ENCODE peak calls at places on chromosome 21, in eight cellular contexts. C, D, Q, X, G, H, Z and W are unnamed samples.
A peak's percentile ranks its signal among the peaks of the same experiment; 100 is the strongest.

GRCh38 chr21:40841524-40842196 is 5.3 kb downstream of the DSCAM start:
- DNase-seq in H (no peak), C (peak; percentile 6), G (no peak), Z (peak; percentile 67), X (peak; percentile 12), Q (no peak), D (peak; percentile 42), W (no peak)

GRCh38 chr21:44984428-44984791 is 44.6 kb downstream of the SLX9 start:
- DNase-seq in C (peak; percentile 28), X (no peak), Q (no peak), D (no peak), H (no peak), Z (no peak), G (no peak), W (peak; percentile 58)

GRCh38 chr21:21025742-21026141 is 27.5 kb downstream of the NCAM2 start:
- DNase-seq in Q (no peak), G (no peak), Z (no peak), H (no peak), C (no peak), X (no peak), D (no peak), W (no peak)

GRCh38 chr21:32056791-32057190 is 184.0 kb downstream of the HUNK start:
- DNase-seq in Z (no peak), H (no peak), Q (no peak), X (no peak), D (no peak), G (no peak), C (no peak), W (no peak)

GRCh38 chr21:36707763-36708511 is 9.0 kb downstream of the SIM2 start:
- DNase-seq in H (no peak), Q (no peak), X (no peak), D (no peak), C (no peak), Z (no peak), G (peak; percentile 70), W (peak; percentile 50)

GRCh38 chr21:44982558-44983244 is 42.9 kb downstream of the SLX9 start:
- DNase-seq in H (no peak), Q (no peak), Z (peak; percentile 73), G (no peak), X (no peak), C (peak; percentile 80), D (peak; percentile 24), W (peak; percentile 61)

GRCh38 chr21:45158491-45159423 is 84.4 kb downstream of the ADARB1 start:
- DNase-seq in X (no peak), C (no peak), Z (no peak), G (no peak), D (no peak), H (no peak), Q (no peak), W (no peak)

GRCh38 chr21:31479714-31480113 is 135.7 kb upstream of the TIAM1 start:
- DNase-seq in Z (no peak), D (no peak), G (no peak), X (no peak), Q (no peak), H (no peak), C (no peak), W (no peak)

GRCh38 chr21:20647603-20648002 is 350.6 kb upstream of the NCAM2 start:
- DNase-seq in Z (no peak), X (no peak), C (no peak), Q (no peak), G (no peak), H (no peak), D (no peak), W (no peak)

GRCh38 chr21:40732998-40733397 is 114.0 kb downstream of the DSCAM start:
- DNase-seq in H (no peak), G (no peak), Q (no peak), Z (no peak), C (no peak), D (no peak), X (no peak), W (no peak)

GRCh38 chr21:45142469-45142868 is 68.1 kb downstream of the ADARB1 start:
- DNase-seq in X (no peak), C (no peak), D (no peak), Z (no peak), H (peak; percentile 60), Q (no peak), G (no peak), W (peak; percentile 71)

GRCh38 chr21:32519945-32520884 is 65.1 kb downstream of the TCP10L start:
- DNase-seq in D (no peak), X (no peak), C (no peak), Q (no peak), Z (no peak), G (no peak), H (no peak), W (no peak)

GRCh38 chr21:28605138-28605537 is 387.5 kb downstream of the LTN1 start:
- DNase-seq in G (no peak), Q (no peak), H (no peak), Z (no peak), D (no peak), X (no peak), C (no peak), W (no peak)

GRCh38 chr21:30233636-30234035 is 17.7 kb upstream of the CLDN8 start:
- DNase-seq in D (no peak), X (no peak), C (no peak), G (no peak), Z (no peak), H (no peak), Q (no peak), W (no peak)

DNA sequence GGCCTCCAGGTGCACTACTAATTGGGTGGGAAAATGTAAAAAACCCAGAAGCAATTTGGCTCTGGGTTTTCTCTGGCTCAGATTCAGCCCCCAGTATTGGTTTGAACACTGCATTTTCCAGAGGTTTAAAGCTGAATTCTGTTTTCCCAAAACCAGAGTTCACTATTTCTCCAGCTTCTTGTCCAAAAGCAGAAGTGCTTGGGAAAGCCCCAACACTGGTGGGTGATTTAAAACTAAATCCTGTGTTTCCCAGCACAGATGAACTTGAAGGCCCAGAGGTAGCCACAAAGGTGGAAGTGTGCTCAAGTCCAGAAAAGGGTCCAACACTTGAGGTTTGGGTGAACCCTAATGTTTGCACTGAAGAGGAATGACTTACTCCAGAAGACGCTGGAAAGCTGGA is 689 bp downstream of the MCM3AP start:
- DNase-seq in H (no peak), Z (no peak), X (no peak), C (no peak), G (no peak), D (no peak), Q (no peak), W (no peak)
- H3K4me3 ChIP-seq in H (no peak overlapping the region), Z (no peak overlapping the region), X (no peak overlapping the region), C (peak overlapping the region; percentile 2), G (peak overlapping the region; percentile 94), D (peak overlapping the region; percentile 98), Q (peak overlapping the region; percentile 97), W (no peak overlapping the region)

GRCh38 chr21:22993144-22993543 is 1994.9 kb downstream of the NCAM2 start:
- DNase-seq in D (no peak), C (no peak), G (no peak), X (no peak), H (no peak), Q (no peak), Z (no peak), W (no peak)

GRCh38 chr21:22993822-22994574 is 1995.8 kb downstream of the NCAM2 start:
- DNase-seq in G (no peak), Q (no peak), D (no peak), H (no peak), Z (no peak), X (no peak), C (no peak), W (no peak)
- TF ChIP-seq EP300 in G (no peak), Q (no peak), D (no peak), H (no peak), Z (no peak), X (no peak), C (no peak), W (no peak)

GRCh38 chr21:42313501-42313969 is 1.7 kb downstream of the TFF3 start:
- DNase-seq in Z (peak; percentile 53), C (peak; percentile 8), D (no peak), Q (no peak), G (peak; percentile 74), H (no peak), X (no peak), W (no peak)

GRCh38 chr21:42316891-42317290 is 1.7 kb upstream of the TFF3 start:
- DNase-seq in C (no peak), D (no peak), H (no peak), X (no peak), Q (no peak), Z (no peak), G (no peak), W (no peak)

GRCh38 chr21:42315296-42315891 is at the start of gene TFF3:
- DNase-seq in X (no peak), H (no peak), G (no peak), D (peak; percentile 6), Z (peak; percentile 64), C (peak; percentile 84), Q (no peak), W (no peak)

GRCh38 chr21:42312626-42313104 is 2.5 kb downstream of the TFF3 start:
- DNase-seq in G (no peak), C (no peak), X (no peak), Q (no peak), Z (no peak), H (no peak), D (no peak), W (no peak)

GRCh38 chr21:42314616-42315295 is 453 bp downstream of the TFF3 start:
- DNase-seq in G (no peak), D (no peak), X (no peak), Z (no peak), C (peak; percentile 62), H (no peak), Q (no peak), W (no peak)
- H3K4me3 ChIP-seq in G (no peak overlapping the region), D (no peak overlapping the region), X (no peak overlapping the region), Z (no peak overlapping the region), C (peak overlapping the region; percentile 41), H (no peak overlapping the region), Q (no peak overlapping the region), W (no peak overlapping the region)

GRCh38 chr21:14491269-14491681 is 54.8 kb downstream of the SAMSN1 start:
- DNase-seq in G (no peak), Z (no peak), C (no peak), D (no peak), X (no peak), Q (no peak), H (no peak), W (no peak)

GRCh38 chr21:14492890-14493289 is 53.2 kb downstream of the SAMSN1 start:
- DNase-seq in X (no peak), Z (no peak), H (no peak), G (no peak), C (no peak), Q (no peak), D (no peak), W (no peak)

GRCh38 chr21:14486869-14487268 is 59.2 kb downstream of the SAMSN1 start:
- DNase-seq in G (no peak), C (no peak), D (no peak), Q (no peak), X (no peak), H (no peak), Z (no peak), W (no peak)

GRCh38 chr21:14487490-14488432 is 58.4 kb downstream of the SAMSN1 start:
- DNase-seq in D (no peak), Z (no peak), G (no peak), C (no peak), X (no peak), Q (no peak), H (no peak), W (no peak)

DNA sequence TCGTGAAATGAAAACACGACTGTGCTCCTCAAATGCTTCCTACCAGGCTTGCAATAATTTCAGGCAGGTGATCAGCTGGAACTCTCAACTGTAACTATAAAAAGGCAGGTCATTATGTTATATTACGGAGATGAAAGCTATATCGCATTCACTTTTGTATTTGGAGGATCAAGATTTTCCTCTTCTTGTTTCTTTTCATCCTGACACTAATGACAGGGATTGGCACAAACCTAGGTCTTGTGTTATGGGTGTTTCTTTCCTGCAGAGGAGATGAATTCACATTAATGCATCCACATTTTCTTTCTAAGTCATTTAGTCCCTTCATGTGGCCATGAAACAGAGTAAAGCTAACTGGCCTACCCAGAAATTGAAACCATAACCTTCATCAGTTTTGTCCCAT is 57.3 kb downstream of the SAMSN1 start:
- DNase-seq in C (no peak), Z (no peak), G (no peak), Q (no peak), H (no peak), D (no peak), X (no peak), W (no peak)
- TF ChIP-seq EP300 in C (no peak), Z (no peak), G (no peak), Q (no peak), H (no peak), D (no peak), X (no peak), W (no peak)